ENCODE peak calls at places on chromosomes 2 and 18, in seven cellular contexts. One of them, this sample, is unnamed.

GRCh38 chr2:178722296-178722695 is 84.9 kb downstream of the TTN start:
- DNase-seq in activated CD4-positive, alpha-beta T cell treated with anti-CD3 and anti-CD28 coated beads, Interleukin-2, amount 50 U/mL, for 24 hours: no peak
- DNase-seq in RCC 7860: no peak
- DNase-seq in SK-N-DZ: no peak
- DNase-seq in stimulated activated CD8-positive, alpha-beta memory T cell treated with anti-CD3 and anti-CD28 coated beads, Interleukin-15, amount 100 ng/mL, for 48 hours: no peak
- DNase-seq in DMS 273 treated with DMSO at 0.1 percent for 48 hours: no peak
- DNase-seq in activated CD8-positive, alpha-beta memory T cell treated with anti-CD3 and anti-CD28 coated beads, Interleukin-2, amount 10 ng/mL, durations not matched to agents 7 days and 5 days: no peak
- DNase-seq in this sample: no peak

GRCh38 chr18:31500161-31500688 is 2.2 kb downstream of the DSG2 start:
- DNase-seq in activated CD4-positive, alpha-beta T cell treated with anti-CD3 and anti-CD28 coated beads, Interleukin-2, amount 50 U/mL, for 24 hours: no peak
- DNase-seq in RCC 7860: no peak
- DNase-seq in SK-N-DZ: no peak
- DNase-seq in stimulated activated CD8-positive, alpha-beta memory T cell treated with anti-CD3 and anti-CD28 coated beads, Interleukin-15, amount 100 ng/mL, for 48 hours: no peak
- DNase-seq in DMS 273 treated with DMSO at 0.1 percent for 48 hours: no peak
- DNase-seq in activated CD8-positive, alpha-beta memory T cell treated with anti-CD3 and anti-CD28 coated beads, Interleukin-2, amount 10 ng/mL, durations not matched to agents 7 days and 5 days: no peak
- DNase-seq in this sample: no peak

GRCh38 chr2:138504546-138505239 is 3.1 kb downstream of the SPOPL start:
- DNase-seq in activated CD4-positive, alpha-beta T cell treated with anti-CD3 and anti-CD28 coated beads, Interleukin-2, amount 50 U/mL, for 24 hours: no peak
- DNase-seq in RCC 7860: no peak
- DNase-seq in SK-N-DZ: no peak
- DNase-seq in stimulated activated CD8-positive, alpha-beta memory T cell treated with anti-CD3 and anti-CD28 coated beads, Interleukin-15, amount 100 ng/mL, for 48 hours: no peak
- DNase-seq in DMS 273 treated with DMSO at 0.1 percent for 48 hours: no peak
- DNase-seq in activated CD8-positive, alpha-beta memory T cell treated with anti-CD3 and anti-CD28 coated beads, Interleukin-2, amount 10 ng/mL, durations not matched to agents 7 days and 5 days: no peak
- DNase-seq in this sample: no peak

GRCh38 chr2:238064376-238064775 is 3.6 kb downstream of the SCLY start:
- DNase-seq in activated CD4-positive, alpha-beta T cell treated with anti-CD3 and anti-CD28 coated beads, Interleukin-2, amount 50 U/mL, for 24 hours: no peak
- DNase-seq in RCC 7860: no peak
- DNase-seq in SK-N-DZ: no peak
- DNase-seq in stimulated activated CD8-positive, alpha-beta memory T cell treated with anti-CD3 and anti-CD28 coated beads, Interleukin-15, amount 100 ng/mL, for 48 hours: no peak
- DNase-seq in DMS 273 treated with DMSO at 0.1 percent for 48 hours: no peak
- DNase-seq in activated CD8-positive, alpha-beta memory T cell treated with anti-CD3 and anti-CD28 coated beads, Interleukin-2, amount 10 ng/mL, durations not matched to agents 7 days and 5 days: no peak
- DNase-seq in this sample: no peak

GRCh38 chr2:6410265-6410664 is 455.4 kb downstream of the CMPK2 start:
- DNase-seq in activated CD4-positive, alpha-beta T cell treated with anti-CD3 and anti-CD28 coated beads, Interleukin-2, amount 50 U/mL, for 24 hours: no peak
- DNase-seq in RCC 7860: no peak
- DNase-seq in SK-N-DZ: no peak
- DNase-seq in stimulated activated CD8-positive, alpha-beta memory T cell treated with anti-CD3 and anti-CD28 coated beads, Interleukin-15, amount 100 ng/mL, for 48 hours: no peak
- DNase-seq in DMS 273 treated with DMSO at 0.1 percent for 48 hours: no peak
- DNase-seq in activated CD8-positive, alpha-beta memory T cell treated with anti-CD3 and anti-CD28 coated beads, Interleukin-2, amount 10 ng/mL, durations not matched to agents 7 days and 5 days: no peak
- DNase-seq in this sample: no peak

GRCh38 chr2:237235383-237236095 is 149.8 kb downstream of the COPS8 start:
- DNase-seq in activated CD4-positive, alpha-beta T cell treated with anti-CD3 and anti-CD28 coated beads, Interleukin-2, amount 50 U/mL, for 24 hours: no peak
- DNase-seq in RCC 7860: peak; percentile 52
- DNase-seq in SK-N-DZ: no peak
- DNase-seq in stimulated activated CD8-positive, alpha-beta memory T cell treated with anti-CD3 and anti-CD28 coated beads, Interleukin-15, amount 100 ng/mL, for 48 hours: no peak
- DNase-seq in DMS 273 treated with DMSO at 0.1 percent for 48 hours: no peak
- DNase-seq in activated CD8-positive, alpha-beta memory T cell treated with anti-CD3 and anti-CD28 coated beads, Interleukin-2, amount 10 ng/mL, durations not matched to agents 7 days and 5 days: no peak
- DNase-seq in this sample: no peak

GRCh38 chr2:207676827-207677354 is 34.5 kb upstream of the CCNYL1 start:
- DNase-seq in activated CD4-positive, alpha-beta T cell treated with anti-CD3 and anti-CD28 coated beads, Interleukin-2, amount 50 U/mL, for 24 hours: no peak
- DNase-seq in RCC 7860: peak; percentile 86
- DNase-seq in SK-N-DZ: no peak
- DNase-seq in stimulated activated CD8-positive, alpha-beta memory T cell treated with anti-CD3 and anti-CD28 coated beads, Interleukin-15, amount 100 ng/mL, for 48 hours: no peak
- DNase-seq in DMS 273 treated with DMSO at 0.1 percent for 48 hours: no peak
- DNase-seq in activated CD8-positive, alpha-beta memory T cell treated with anti-CD3 and anti-CD28 coated beads, Interleukin-2, amount 10 ng/mL, durations not matched to agents 7 days and 5 days: no peak
- DNase-seq in this sample: no peak

GRCh38 chr2:240277073-240277806 is 136.8 kb upstream of the OTOS start:
- DNase-seq in activated CD4-positive, alpha-beta T cell treated with anti-CD3 and anti-CD28 coated beads, Interleukin-2, amount 50 U/mL, for 24 hours: no peak
- DNase-seq in RCC 7860: no peak
- DNase-seq in SK-N-DZ: no peak
- DNase-seq in stimulated activated CD8-positive, alpha-beta memory T cell treated with anti-CD3 and anti-CD28 coated beads, Interleukin-15, amount 100 ng/mL, for 48 hours: no peak
- DNase-seq in DMS 273 treated with DMSO at 0.1 percent for 48 hours: no peak
- DNase-seq in activated CD8-positive, alpha-beta memory T cell treated with anti-CD3 and anti-CD28 coated beads, Interleukin-2, amount 10 ng/mL, durations not matched to agents 7 days and 5 days: no peak
- DNase-seq in this sample: no peak

GRCh38 chr2:204468689-204469429 is 76.4 kb upstream of the PARD3B start:
- DNase-seq in activated CD4-positive, alpha-beta T cell treated with anti-CD3 and anti-CD28 coated beads, Interleukin-2, amount 50 U/mL, for 24 hours: no peak
- DNase-seq in RCC 7860: no peak
- DNase-seq in SK-N-DZ: peak; percentile 76
- DNase-seq in stimulated activated CD8-positive, alpha-beta memory T cell treated with anti-CD3 and anti-CD28 coated beads, Interleukin-15, amount 100 ng/mL, for 48 hours: no peak
- DNase-seq in DMS 273 treated with DMSO at 0.1 percent for 48 hours: no peak
- DNase-seq in activated CD8-positive, alpha-beta memory T cell treated with anti-CD3 and anti-CD28 coated beads, Interleukin-2, amount 10 ng/mL, durations not matched to agents 7 days and 5 days: no peak
- DNase-seq in this sample: no peak

GRCh38 chr2:227870710-227871374 is 589 bp upstream of the DAW1 start:
- DNase-seq in activated CD4-positive, alpha-beta T cell treated with anti-CD3 and anti-CD28 coated beads, Interleukin-2, amount 50 U/mL, for 24 hours: no peak
- DNase-seq in RCC 7860: peak; percentile 91
- DNase-seq in SK-N-DZ: no peak
- DNase-seq in stimulated activated CD8-positive, alpha-beta memory T cell treated with anti-CD3 and anti-CD28 coated beads, Interleukin-15, amount 100 ng/mL, for 48 hours: no peak
- DNase-seq in DMS 273 treated with DMSO at 0.1 percent for 48 hours: no peak
- DNase-seq in activated CD8-positive, alpha-beta memory T cell treated with anti-CD3 and anti-CD28 coated beads, Interleukin-2, amount 10 ng/mL, durations not matched to agents 7 days and 5 days: no peak
- DNase-seq in this sample: no peak

GRCh38 chr2:190283783-190284182 is 35.8 kb downstream of the HIBCH start:
- DNase-seq in activated CD4-positive, alpha-beta T cell treated with anti-CD3 and anti-CD28 coated beads, Interleukin-2, amount 50 U/mL, for 24 hours: no peak
- DNase-seq in RCC 7860: no peak
- DNase-seq in SK-N-DZ: no peak
- DNase-seq in stimulated activated CD8-positive, alpha-beta memory T cell treated with anti-CD3 and anti-CD28 coated beads, Interleukin-15, amount 100 ng/mL, for 48 hours: no peak
- DNase-seq in DMS 273 treated with DMSO at 0.1 percent for 48 hours: no peak
- DNase-seq in activated CD8-positive, alpha-beta memory T cell treated with anti-CD3 and anti-CD28 coated beads, Interleukin-2, amount 10 ng/mL, durations not matched to agents 7 days and 5 days: no peak
- DNase-seq in this sample: no peak

GRCh38 chr18:33578371-33579146 is 540 bp downstream of the ASXL3 start:
- DNase-seq in activated CD4-positive, alpha-beta T cell treated with anti-CD3 and anti-CD28 coated beads, Interleukin-2, amount 50 U/mL, for 24 hours: no peak
- DNase-seq in RCC 7860: no peak
- DNase-seq in SK-N-DZ: peak; percentile 23
- DNase-seq in stimulated activated CD8-positive, alpha-beta memory T cell treated with anti-CD3 and anti-CD28 coated beads, Interleukin-15, amount 100 ng/mL, for 48 hours: no peak
- DNase-seq in DMS 273 treated with DMSO at 0.1 percent for 48 hours: no peak
- DNase-seq in activated CD8-positive, alpha-beta memory T cell treated with anti-CD3 and anti-CD28 coated beads, Interleukin-2, amount 10 ng/mL, durations not matched to agents 7 days and 5 days: no peak
- DNase-seq in this sample: peak; percentile 72

GRCh38 chr2:48278590-48278989 is 251.4 kb upstream of the STON1 start:
- DNase-seq in activated CD4-positive, alpha-beta T cell treated with anti-CD3 and anti-CD28 coated beads, Interleukin-2, amount 50 U/mL, for 24 hours: no peak
- DNase-seq in RCC 7860: no peak
- DNase-seq in SK-N-DZ: no peak
- DNase-seq in stimulated activated CD8-positive, alpha-beta memory T cell treated with anti-CD3 and anti-CD28 coated beads, Interleukin-15, amount 100 ng/mL, for 48 hours: no peak
- DNase-seq in DMS 273 treated with DMSO at 0.1 percent for 48 hours: no peak
- DNase-seq in activated CD8-positive, alpha-beta memory T cell treated with anti-CD3 and anti-CD28 coated beads, Interleukin-2, amount 10 ng/mL, durations not matched to agents 7 days and 5 days: no peak
- DNase-seq in this sample: peak; percentile 31

GRCh38 chr2:10406016-10406415 is 42.1 kb downstream of the ODC1 start:
- DNase-seq in activated CD4-positive, alpha-beta T cell treated with anti-CD3 and anti-CD28 coated beads, Interleukin-2, amount 50 U/mL, for 24 hours: no peak
- DNase-seq in RCC 7860: peak; percentile 54
- DNase-seq in SK-N-DZ: no peak
- DNase-seq in stimulated activated CD8-positive, alpha-beta memory T cell treated with anti-CD3 and anti-CD28 coated beads, Interleukin-15, amount 100 ng/mL, for 48 hours: no peak
- DNase-seq in DMS 273 treated with DMSO at 0.1 percent for 48 hours: no peak
- DNase-seq in activated CD8-positive, alpha-beta memory T cell treated with anti-CD3 and anti-CD28 coated beads, Interleukin-2, amount 10 ng/mL, durations not matched to agents 7 days and 5 days: no peak
- DNase-seq in this sample: no peak

GRCh38 chr18:12408247-12408869 is 629 bp downstream of the PRELID3A start:
- DNase-seq in activated CD4-positive, alpha-beta T cell treated with anti-CD3 and anti-CD28 coated beads, Interleukin-2, amount 50 U/mL, for 24 hours: no peak
- DNase-seq in RCC 7860: no peak
- DNase-seq in SK-N-DZ: peak; percentile 51
- DNase-seq in stimulated activated CD8-positive, alpha-beta memory T cell treated with anti-CD3 and anti-CD28 coated beads, Interleukin-15, amount 100 ng/mL, for 48 hours: no peak
- DNase-seq in DMS 273 treated with DMSO at 0.1 percent for 48 hours: no peak
- DNase-seq in activated CD8-positive, alpha-beta memory T cell treated with anti-CD3 and anti-CD28 coated beads, Interleukin-2, amount 10 ng/mL, durations not matched to agents 7 days and 5 days: no peak
- DNase-seq in this sample: no peak

GRCh38 chr2:95761556-95761955 is 169.8 kb downstream of the TRIM43 start:
- DNase-seq in activated CD4-positive, alpha-beta T cell treated with anti-CD3 and anti-CD28 coated beads, Interleukin-2, amount 50 U/mL, for 24 hours: no peak
- DNase-seq in RCC 7860: no peak
- DNase-seq in SK-N-DZ: no peak
- DNase-seq in stimulated activated CD8-positive, alpha-beta memory T cell treated with anti-CD3 and anti-CD28 coated beads, Interleukin-15, amount 100 ng/mL, for 48 hours: no peak
- DNase-seq in DMS 273 treated with DMSO at 0.1 percent for 48 hours: no peak
- DNase-seq in activated CD8-positive, alpha-beta memory T cell treated with anti-CD3 and anti-CD28 coated beads, Interleukin-2, amount 10 ng/mL, durations not matched to agents 7 days and 5 days: no peak
- DNase-seq in this sample: no peak